ENCODE peak calls at places on chromosomes 3 and 15, in four cellular contexts. Y is activated CD4-positive, alpha-beta T cell treated with anti-CD3 and anti-CD28 coated beads for 48 hours; K is HL-60; J is stimulated activated naive B cell treated with anti-CD40 and anti-IgM and Interleukin-4, amounts not matched to agents 10 μg/mL and 1 μg/mL and 100 μg/mL, for 72 hours. G is an unnamed sample.

GRCh38 chr15:96322401-96323249 is 7.9 kb upstream of the NR2F2 start:
- DNase-seq in Y (no peak), K (no peak), J (no peak), G (no peak)

GRCh38 chr15:40873625-40874561 is at the start of gene RHOV:
- DNase-seq in Y (peak), K (no peak), J (peak), G (no peak)

GRCh38 chr3:35307296-35307695 is 332.0 kb upstream of the ARPP21 start:
- DNase-seq in K (no peak), Y (no peak), J (no peak), G (no peak)

GRCh38 chr3:155283092-155284056 is 10.1 kb downstream of the STRIT1 start:
- DNase-seq in J (no peak), K (no peak), Y (no peak), G (no peak)

GRCh38 chr3:66297917-66298316 is 77.1 kb downstream of the SLC25A26 start:
- DNase-seq in K (no peak), Y (no peak), J (no peak), G (no peak)

GRCh38 chr15:56322444-56322843 is 42.8 kb upstream of the TEX9 start:
- DNase-seq in K (no peak), J (no peak), Y (no peak), G (no peak)

GRCh38 chr15:77844798-77845446 is 212.2 kb upstream of the LINGO1 start:
- DNase-seq in K (no peak), Y (no peak), J (no peak), G (no peak)

GRCh38 chr15:69311319-69311721 is 12.6 kb downstream of the PAQR5 start:
- DNase-seq in K (no peak), J (no peak), Y (no peak), G (no peak)

GRCh38 chr3:50464578-50464977 is 38.9 kb downstream of the CACNA2D2 start:
- DNase-seq in Y (no peak), J (no peak), K (no peak), G (no peak)

GRCh38 chr15:39165026-39165706 is 415.7 kb upstream of the THBS1 start:
- DNase-seq in Y (no peak), J (no peak), K (no peak), G (no peak)

GRCh38 chr15:59165726-59166125 is 40.9 kb upstream of the LDHAL6B start:
- DNase-seq in J (no peak), K (no peak), Y (no peak), G (peak)

GRCh38 chr3:87270908-87271727 is 5.3 kb downstream of the POU1F1 start:
- DNase-seq in J (no peak), K (no peak), Y (no peak), G (no peak)

GRCh38 chr15:78840661-78841060 is 29.4 kb upstream of the ADAMTS7 start:
- DNase-seq in J (peak), K (peak), Y (no peak), G (no peak)

GRCh38 chr15:72398189-72398588 is at the start of gene TMEM202:
- DNase-seq in J (no peak), Y (no peak), K (no peak), G (no peak)

GRCh38 chr3:15108082-15108545 is 9.2 kb upstream of the RBSN start:
- DNase-seq in J (peak), K (peak), Y (peak), G (no peak)

GRCh38 chr3:189143321-189143720 is 28.4 kb upstream of the TPRG1 start:
- DNase-seq in J (no peak), Y (no peak), K (no peak), G (no peak)

GRCh38 chr3:182837855-182838454 is 44.7 kb downstream of the ATP11B start:
- DNase-seq in J (no peak), Y (no peak), K (peak), G (no peak)

G was measured in GM12878.